ENCODE peak calls at places on chromosomes 5 and 9, in eight cellular contexts. K is mucosa of gallbladder; B is epithelial cell of esophagus; O is AG20443; G is OCI-M1; D is fibroblast of the aortic adventitia; M is activated CD4-positive, alpha-beta T cell treated with anti-CD3 and anti-CD28 coated beads for 48 hours; S is fibroblast of pulmonary artery. L is an unnamed sample.

GRCh38 chr5:179129607-179130071 is 69.5 kb downstream of the ZNF354C start:
- DNase-seq in O (no peak), D (no peak), M (no peak), S (no peak), B (no peak), K (no peak), G (no peak), L (no peak)

GRCh38 chr5:39119404-39120051 is 45.3 kb upstream of the RICTOR start:
- DNase-seq in D (peak), S (peak), O (no peak), G (peak), M (no peak), B (no peak), K (no peak), L (no peak)

GRCh38 chr5:33468811-33469435 is 28.2 kb downstream of the TARS1 start:
- DNase-seq in S (no peak), O (no peak), B (peak), M (no peak), G (no peak), D (no peak), K (no peak), L (no peak)

GRCh38 chr9:121450241-121450640 is 49.4 kb downstream of the GGTA1 start:
- DNase-seq in G (no peak), S (no peak), B (no peak), D (no peak), K (no peak), M (no peak), O (no peak), L (no peak)

GRCh38 chr5:137733011-137733410 is 2.9 kb downstream of the KLHL3 start:
- DNase-seq in O (no peak), D (no peak), B (peak), M (no peak), K (no peak), S (no peak), G (no peak), L (no peak)

GRCh38 chr9:22173959-22174358 is 164.9 kb upstream of the CDKN2B start:
- DNase-seq in D (no peak), O (no peak), K (no peak), M (no peak), S (no peak), B (no peak), G (no peak), L (no peak)

GRCh38 chr9:132350861-132351315 is 3.9 kb downstream of the SETX start:
- DNase-seq in S (no peak), K (no peak), B (no peak), O (peak), M (peak), D (peak), G (peak), L (peak)

GRCh38 chr5:180286-180918 is 10.9 kb upstream of the LRRC14B start:
- DNase-seq in K (no peak), D (no peak), S (no peak), G (no peak), B (no peak), O (no peak), M (no peak), L (no peak)

GRCh38 chr5:9544502-9545300 is 1.2 kb downstream of the SEMA5A start:
- DNase-seq in O (peak), D (peak), K (peak), B (peak), S (peak), G (no peak), M (peak), L (peak)

GRCh38 chr5:119105971-119106370 is 35.1 kb downstream of the DMXL1 start:
- DNase-seq in B (no peak), G (no peak), O (no peak), S (peak), D (no peak), K (no peak), M (no peak), L (no peak)

GRCh38 chr5:158414333-158414762 is 555.4 kb upstream of the CLINT1 start:
- DNase-seq in O (no peak), G (no peak), K (no peak), S (peak), D (peak), M (no peak), B (no peak), L (no peak)

GRCh38 chr5:61257421-61257820 is 74.6 kb upstream of the ZSWIM6 start:
- DNase-seq in B (no peak), S (no peak), K (no peak), O (no peak), D (no peak), M (no peak), G (no peak), L (no peak)

GRCh38 chr9:91802391-91802790 is 147.6 kb downstream of the ROR2 start:
- DNase-seq in M (no peak), B (no peak), G (no peak), D (peak), K (no peak), O (no peak), S (no peak), L (no peak)

GRCh38 chr5:305459-305858 is 16.1 kb upstream of the AHRR start:
- DNase-seq in M (no peak), G (no peak), S (no peak), B (no peak), K (no peak), O (no peak), D (no peak), L (no peak)

GRCh38 chr5:122259995-122260394 is 52.0 kb upstream of the SNCAIP start:
- DNase-seq in K (no peak), S (peak), O (peak), B (peak), D (peak), G (no peak), M (no peak), L (peak)

GRCh38 chr5:79829260-79829659 is 139.6 kb downstream of the CMYA5 start:
- DNase-seq in O (peak), D (no peak), K (no peak), S (no peak), M (peak), G (peak), B (peak), L (no peak)

GRCh38 chr9:96611302-96611701 is 8.3 kb downstream of the CDC14B start:
- DNase-seq in S (no peak), B (no peak), O (no peak), M (no peak), D (no peak), G (no peak), K (no peak), L (no peak)

L was measured in AG08395.